ENCODE peak calls at places on chromosomes 1 and 21, in eight cellular contexts. O, G, K, E, L, N, T and Z are unnamed samples. For H3K27me3, the result is how much of the 10 kb centered on the place peaks cover.

GRCh38 chr1:210328032-210328745 is 513 bp upstream of the HHAT start:
- DNase-seq in E (no peak), N (no peak), O (no peak), K (no peak), G (no peak), L (no peak), T (no peak), Z (peak)

GRCh38 chr1:158147396-158148353 is 33.0 kb upstream of the CD1D start:
- DNase-seq in K (no peak), G (no peak), L (no peak), E (no peak), N (no peak), O (no peak), T (no peak), Z (no peak)

GRCh38 chr1:222387020-222387816 is 160.7 kb downstream of the HHIPL2 start:
- DNase-seq in G (no peak), O (no peak), T (no peak), K (no peak), E (no peak), L (peak), N (no peak), Z (no peak)

GRCh38 chr1:183310753-183311465 is 107.3 kb downstream of the NMNAT2 start:
- DNase-seq in L (no peak), T (no peak), G (no peak), O (no peak), N (no peak), K (no peak), E (peak), Z (peak)

GRCh38 chr1:178362784-178363183 is 134.0 kb downstream of the CLEC20A start:
- DNase-seq in L (no peak), O (no peak), N (no peak), G (no peak), K (no peak), E (peak), T (no peak), Z (peak)

GRCh38 chr1:226990133-226990716 is 50.1 kb downstream of the COQ8A start:
- DNase-seq in K (no peak), L (no peak), N (peak), E (peak), G (peak), O (no peak), T (peak), Z (no peak)

GRCh38 chr1:219763321-219763720 is 150.4 kb upstream of the ZC3H11B start:
- DNase-seq in T (no peak), N (no peak), O (no peak), K (no peak), G (no peak), E (no peak), L (no peak), Z (no peak)

GRCh38 chr1:229509576-229509975 is 1.4 kb upstream of the NUP133 start:
- DNase-seq in O (no peak), T (peak), G (no peak), K (no peak), E (peak), N (no peak), L (no peak), Z (no peak)

GRCh38 chr21:26777166-26777565 is 68.0 kb downstream of the ADAMTS1 start:
- DNase-seq in G (no peak), O (no peak), L (no peak), N (no peak), K (no peak), T (no peak), E (peak), Z (no peak)

GRCh38 chr1:93874025-93874651 is 4.9 kb downstream of the DNTTIP2 start:
- DNase-seq in N (no peak), T (no peak), E (peak), O (no peak), K (no peak), G (no peak), L (no peak), Z (peak)

GRCh38 chr1:14083706-14084105 is 383.7 kb downstream of the PRDM2 start:
- DNase-seq in E (no peak), G (no peak), O (no peak), T (no peak), N (no peak), K (no peak), L (no peak), Z (no peak)

GRCh38 chr1:178055093-178055492 is 38.8 kb upstream of the RASAL2 start:
- DNase-seq in T (peak), K (peak), N (peak), L (no peak), O (no peak), G (peak), E (no peak), Z (no peak)

GRCh38 chr1:72635719-72636118 is 353.4 kb upstream of the NEGR1 start:
- DNase-seq in T (peak), G (no peak), O (no peak), N (no peak), E (peak), K (no peak), L (no peak), Z (no peak)

GRCh38 chr1:50929376-50929958 is 30.6 kb downstream of the FAF1 start:
- DNase-seq in L (peak), G (no peak), E (no peak), K (no peak), N (no peak), T (no peak), O (no peak), Z (peak)

GRCh38 chr1:35047188-35047858 is 15.6 kb upstream of the ZMYM6 start:
- DNase-seq in L (no peak), O (no peak), T (peak), N (no peak), K (no peak), E (peak), G (no peak), Z (peak)

GRCh38 chr1:165696625-165697100 is 1.7 kb downstream of the ALDH9A1 start:
- DNase-seq in K (no peak), O (no peak), L (no peak), E (peak), T (no peak), G (no peak), N (no peak), Z (peak)

GRCh38 chr1:228062812-228063211 is 19.7 kb upstream of the ARF1 start:
- DNase-seq in K (no peak), O (no peak), E (no peak), N (no peak), G (peak), T (no peak), L (no peak), Z (peak)
- H3K27me3 ChIP-seq in K (half or more), O (half or more), E (under half), N (under half), G (half or more), T (under half), L (under half), Z (half or more)

GRCh38 chr21:45747802-45748445 is 104.4 kb downstream of the PCBP3 start:
- DNase-seq in T (no peak), N (no peak), O (no peak), L (peak), G (no peak), K (no peak), E (no peak), Z (peak)
- TF ChIP-seq CTCF in T (no peak), N (no peak), O (no peak), L (no peak), G (no peak), K (no peak), E (no peak), Z (no peak)

GRCh38 chr1:24990136-24990535 is 60.1 kb upstream of the RUNX3 start:
- DNase-seq in O (no peak), N (peak), T (no peak), G (no peak), E (no peak), L (no peak), K (no peak), Z (no peak)

GRCh38 chr1:24988560-24988912 is 58.5 kb upstream of the RUNX3 start:
- DNase-seq in O (no peak), T (no peak), N (peak), G (no peak), E (no peak), K (no peak), L (no peak), Z (no peak)

GRCh38 chr1:24987875-24988559 is 57.9 kb upstream of the RUNX3 start:
- DNase-seq in L (no peak), O (no peak), N (peak), T (no peak), E (no peak), K (no peak), G (no peak), Z (no peak)

GRCh38 chr1:24987424-24987823 is 57.3 kb upstream of the RUNX3 start:
- DNase-seq in L (no peak), T (no peak), N (peak), G (no peak), K (no peak), O (no peak), E (no peak), Z (no peak)

DNA sequence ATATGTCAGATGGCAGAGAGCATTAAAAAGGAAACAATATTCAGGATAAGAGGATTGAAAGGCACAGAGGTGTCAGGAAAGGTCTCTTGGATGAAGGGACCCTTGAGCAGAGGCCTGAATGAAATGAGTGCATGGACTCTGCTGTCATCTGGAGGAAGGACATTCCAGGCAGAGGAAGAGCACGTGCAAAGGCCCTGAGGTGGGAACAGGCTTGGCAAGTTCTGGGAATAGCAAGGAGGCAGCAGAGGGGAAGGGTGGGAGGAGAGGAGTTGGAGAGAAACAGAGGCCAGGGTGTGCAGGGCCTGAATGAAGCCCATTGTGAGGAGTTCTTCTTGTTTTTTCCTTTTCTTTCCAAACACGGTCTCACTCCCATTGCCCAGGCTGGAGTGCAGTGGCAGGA is 59.0 kb upstream of the RUNX3 start:
- DNase-seq in K (no peak), E (no peak), O (no peak), L (no peak), N (no peak), G (no peak), T (no peak), Z (no peak)
- H3K27me3 ChIP-seq in K (under half), E (under half), O (under half), L (under half), N (under half), G (under half), T (under half), Z (under half)

DNA sequence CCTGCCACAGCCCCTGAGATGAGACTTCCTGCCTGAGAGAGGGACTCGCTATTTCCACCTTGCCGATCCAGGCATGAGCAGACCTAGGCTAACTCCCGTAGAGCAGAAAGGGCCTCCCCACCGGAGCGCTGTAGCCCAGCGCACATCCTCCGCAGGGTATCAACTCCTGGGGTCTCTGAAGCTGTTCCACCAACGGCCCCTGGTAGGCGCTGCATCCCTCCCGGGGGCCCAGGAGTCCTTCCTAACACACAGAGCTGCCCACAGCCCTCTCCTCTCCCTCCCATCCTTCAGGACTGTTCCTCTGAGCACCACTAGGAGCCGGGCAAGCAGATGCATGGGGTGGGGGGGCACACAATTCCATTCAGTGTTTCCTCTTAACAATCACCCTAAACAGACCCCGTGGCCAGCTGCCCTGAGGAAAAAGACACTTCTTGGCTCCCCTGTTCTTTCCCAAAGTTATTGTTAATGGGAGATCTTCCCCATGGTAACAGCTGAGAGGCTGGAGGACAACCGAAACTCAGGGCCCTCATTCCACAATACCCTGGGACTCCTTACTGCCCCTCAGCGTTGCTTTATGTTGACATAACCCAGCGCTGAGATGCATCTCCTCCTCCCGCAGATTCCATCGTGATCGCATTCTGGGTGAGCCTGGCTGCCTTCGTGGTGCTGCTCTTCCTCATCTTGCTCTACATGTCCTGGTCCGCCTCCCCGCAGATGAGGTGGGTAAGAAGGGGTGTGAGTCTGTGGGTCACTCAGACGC is 7.5 kb downstream of the MRAP start:
- DNase-seq in O (no peak), N (no peak), L (no peak), K (no peak), G (no peak), T (no peak), E (peak), Z (peak)
- TF ChIP-seq CTCF in O (no peak), N (no peak), L (peak), K (no peak), G (peak), T (no peak), E (peak), Z (peak)

GRCh38 chr1:2907051-2907450 is 105.6 kb upstream of the TTC34 start:
- DNase-seq in N (no peak), L (no peak), K (no peak), E (no peak), O (no peak), T (no peak), G (no peak), Z (no peak)
- H3K27me3 ChIP-seq in N (under half), L (under half), K (under half), E (under half), O (under half), T (under half), G (under half), Z (under half)

GRCh38 chr1:46342084-46342656 is 1.6 kb downstream of the NSUN4 start:
- DNase-seq in G (no peak), L (no peak), N (no peak), O (no peak), K (no peak), E (peak), T (peak), Z (no peak)
- TF ChIP-seq CTCF in G (no peak), L (peak), N (peak), O (no peak), K (no peak), E (peak), T (peak), Z (peak)

GRCh38 chr21:34673006-34673405 is 4.2 kb downstream of the CLIC6 start:
- DNase-seq in E (no peak), O (no peak), K (no peak), T (no peak), L (no peak), N (no peak), G (no peak), Z (no peak)
- H3K27me3 ChIP-seq in E (under half), O (under half), K (under half), T (under half), L (under half), N (under half), G (half or more), Z (half or more)

DNA sequence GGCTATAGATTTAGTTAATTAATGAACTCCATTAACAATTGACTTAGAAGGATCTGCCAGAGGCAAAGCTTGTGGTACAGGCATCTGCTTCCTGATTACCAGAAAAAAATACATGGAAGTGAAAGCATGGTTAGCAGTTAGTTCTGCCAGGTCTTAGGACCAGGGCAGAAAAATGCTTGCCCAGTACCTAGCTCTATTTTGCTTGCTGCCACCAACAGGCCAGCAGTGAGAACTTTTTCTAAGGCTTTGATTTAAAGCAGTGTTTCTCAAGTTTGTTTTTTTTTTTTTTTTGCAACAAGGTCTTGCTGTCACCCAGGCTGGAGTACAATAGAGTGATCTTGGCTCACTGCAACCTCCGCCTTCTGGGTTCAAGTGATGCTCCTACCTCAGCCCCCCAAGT is 16.4 kb upstream of the MTF1 start:
- DNase-seq in L (no peak), O (no peak), G (no peak), K (no peak), N (no peak), E (peak), T (no peak), Z (no peak)
- TF ChIP-seq CTCF in L (peak), O (no peak), G (no peak), K (no peak), N (no peak), E (peak), T (peak), Z (peak)

GRCh38 chr1:2534315-2534714 is 4.3 kb upstream of the HES5 start:
- DNase-seq in T (no peak), G (no peak), N (no peak), L (no peak), O (no peak), E (no peak), K (no peak), Z (no peak)

GRCh38 chr1:2532485-2533160 is 2.6 kb upstream of the HES5 start:
- DNase-seq in T (no peak), O (no peak), G (no peak), K (no peak), L (no peak), N (no peak), E (no peak), Z (no peak)

GRCh38 chr1:2535455-2535854 is 5.4 kb upstream of the HES5 start:
- DNase-seq in K (no peak), G (no peak), L (no peak), O (no peak), N (no peak), T (no peak), E (no peak), Z (no peak)

GRCh38 chr1:2534775-2535387 is 4.8 kb upstream of the HES5 start:
- DNase-seq in T (no peak), K (peak), N (no peak), O (no peak), L (no peak), G (no peak), E (no peak), Z (no peak)

GRCh38 chr1:2533356-2533755 is 3.3 kb upstream of the HES5 start:
- DNase-seq in O (no peak), N (no peak), T (no peak), K (no peak), G (no peak), E (no peak), L (no peak), Z (no peak)
- H3K27me3 ChIP-seq in O (under half), N (under half), T (half or more), K (under half), G (under half), E (under half), L (under half), Z (under half)

GRCh38 chr1:235601087-235601486 is 48.5 kb downstream of the GNG4 start:
- DNase-seq in T (peak), O (no peak), G (no peak), K (no peak), E (peak), L (no peak), N (peak), Z (no peak)
- TF ChIP-seq CTCF in T (peak), O (no peak), G (peak), K (peak), E (peak), L (peak), N (no peak), Z (peak)